ENCODE peak calls at places on chromosome 20, in four cellular contexts. One of them, this sample, is unnamed.

GRCh38 chr20:51125095-51125494 is 102.2 kb upstream of the KCNG1 start:
- DNase-seq in K562: no peak
- DNase-seq in GM12878: no peak
- DNase-seq in HepG2: no peak
- DNase-seq in this sample: no peak

GRCh38 chr20:3111507-3111906 is 27.0 kb upstream of the AVP start:
- DNase-seq in GM12878: no peak
- DNase-seq in HepG2: no peak
- DNase-seq in K562: no peak
- DNase-seq in this sample: no peak

GRCh38 chr20:676315-676937 is 824 bp upstream of the SCRT2 start:
- DNase-seq in GM12878: no peak
- DNase-seq in HepG2: no peak
- DNase-seq in K562: peak
- DNase-seq in this sample: no peak

GRCh38 chr20:19427480-19427879 is 215.0 kb downstream of the SLC24A3 start:
- DNase-seq in GM12878: no peak
- DNase-seq in HepG2: no peak
- DNase-seq in K562: peak
- DNase-seq in this sample: peak

GRCh38 chr20:63253438-63254236 is 626 bp downstream of the NKAIN4 start:
- DNase-seq in GM12878: no peak
- DNase-seq in HepG2: no peak
- DNase-seq in K562: no peak
- DNase-seq in this sample: peak

GRCh38 chr20:20594171-20594530 is 118.3 kb downstream of the RALGAPA2 start:
- DNase-seq in K562: no peak
- DNase-seq in GM12878: no peak
- DNase-seq in HepG2: peak
- DNase-seq in this sample: no peak

GRCh38 chr20:62872184-62872862 is 10.7 kb upstream of the TCFL5 start:
- DNase-seq in HepG2: peak
- DNase-seq in GM12878: no peak
- DNase-seq in K562: no peak
- DNase-seq in this sample: no peak

GRCh38 chr20:47327711-47328110 is 28.8 kb downstream of the ZMYND8 start:
- DNase-seq in HepG2: no peak
- DNase-seq in GM12878: no peak
- DNase-seq in K562: no peak
- DNase-seq in this sample: no peak

GRCh38 chr20:35117629-35118028 is 25.0 kb upstream of the TRPC4AP start:
- DNase-seq in GM12878: no peak
- DNase-seq in K562: no peak
- DNase-seq in HepG2: no peak
- DNase-seq in this sample: no peak

GRCh38 chr20:37090357-37090871 is 5.4 kb downstream of the RBL1 start:
- DNase-seq in HepG2: no peak
- DNase-seq in K562: no peak
- DNase-seq in GM12878: no peak
- DNase-seq in this sample: no peak

GRCh38 chr20:37096415-37097039 is 730 bp upstream of the RBL1 start:
- DNase-seq in GM12878: no peak
- DNase-seq in K562: no peak
- DNase-seq in HepG2: no peak
- DNase-seq in this sample: no peak

GRCh38 chr20:37095609-37096414 is at the start of gene RBL1:
- DNase-seq in GM12878: peak
- DNase-seq in K562: peak
- DNase-seq in HepG2: peak
- DNase-seq in this sample: peak

DNA sequence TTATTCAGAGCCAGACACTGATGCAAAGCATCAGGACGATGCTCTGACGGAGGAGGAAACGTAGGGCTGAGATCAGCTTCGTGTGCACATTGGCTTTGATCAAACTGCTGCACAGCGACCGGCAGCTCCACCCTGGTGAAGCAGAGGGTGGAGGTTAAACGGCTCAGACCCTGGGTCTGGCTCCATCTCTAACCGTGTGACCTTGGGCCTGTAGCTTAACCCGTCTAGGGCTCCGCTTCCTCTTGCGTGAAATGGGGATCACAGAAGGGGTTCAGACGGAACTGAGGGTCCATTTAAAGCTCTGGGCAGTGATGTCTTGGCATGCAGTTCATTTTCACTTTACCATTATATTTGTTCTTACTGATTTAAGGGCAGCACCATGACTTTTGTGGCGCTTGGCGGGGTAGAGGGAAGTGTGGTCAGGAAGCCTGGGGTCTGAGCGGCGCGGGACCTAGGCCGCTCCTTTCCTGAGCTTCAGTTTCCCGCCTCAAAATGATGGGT is 639 bp downstream of the RBL1 start:
- DNase-seq in GM12878: no peak
- DNase-seq in HepG2: peak
- DNase-seq in K562: peak
- DNase-seq in this sample: peak
- TF ChIP-seq CBFB in GM12878: no peak
- TF ChIP-seq CBFB in HepG2: no peak
- TF ChIP-seq CBFB in K562: no peak
- TF ChIP-seq CBFB in this sample: no peak

GRCh38 chr20:59351148-59352040 is 51.0 kb downstream of the EDN3 start:
- DNase-seq in HepG2: no peak
- DNase-seq in K562: no peak
- DNase-seq in GM12878: no peak
- DNase-seq in this sample: no peak
- TF ChIP-seq CBFB in HepG2: no peak
- TF ChIP-seq CBFB in K562: no peak
- TF ChIP-seq CBFB in GM12878: no peak
- TF ChIP-seq CBFB in this sample: no peak

GRCh38 chr20:43987531-43987930 is 72.9 kb downstream of the TOX2 start:
- DNase-seq in HepG2: no peak
- DNase-seq in GM12878: no peak
- DNase-seq in K562: no peak
- DNase-seq in this sample: no peak
- TF ChIP-seq CBFB in HepG2: no peak
- TF ChIP-seq CBFB in GM12878: no peak
- TF ChIP-seq CBFB in K562: no peak
- TF ChIP-seq CBFB in this sample: no peak

DNA sequence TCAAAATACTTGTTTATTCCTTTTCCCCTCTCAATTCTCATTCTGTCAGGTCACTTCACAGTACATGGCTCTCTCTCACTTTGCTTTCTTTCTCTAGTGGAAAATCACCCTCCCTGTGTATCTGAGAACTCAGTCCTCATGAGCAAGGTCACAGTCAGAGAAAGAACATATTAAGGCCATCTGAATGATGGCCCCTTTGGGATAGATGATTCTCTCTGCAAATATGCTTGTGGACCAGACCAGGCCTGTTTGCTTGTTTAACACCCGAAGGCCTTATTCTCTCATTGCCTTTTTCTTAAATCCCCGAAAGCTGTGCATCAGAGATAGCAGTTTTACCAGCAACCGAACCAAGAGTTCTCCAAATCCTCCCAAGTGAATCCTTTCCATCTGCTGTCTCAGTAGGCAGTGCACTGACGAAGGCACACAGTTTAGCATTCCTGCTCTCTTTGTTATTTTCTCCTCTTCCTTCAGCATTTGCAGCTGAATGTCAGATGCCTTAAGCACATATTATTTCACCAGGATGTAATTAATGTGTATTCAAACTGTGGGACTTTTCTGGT is 79.8 kb downstream of the TRMT6 start:
- DNase-seq in GM12878: no peak
- DNase-seq in K562: no peak
- DNase-seq in HepG2: no peak
- DNase-seq in this sample: no peak
- TF ChIP-seq CBFB in GM12878: no peak
- TF ChIP-seq CBFB in K562: no peak
- TF ChIP-seq CBFB in HepG2: no peak
- TF ChIP-seq CBFB in this sample: no peak

GRCh38 chr20:50037575-50037974 is 54.8 kb downstream of the SNAI1 start:
- DNase-seq in GM12878: no peak
- DNase-seq in K562: no peak
- DNase-seq in HepG2: no peak
- DNase-seq in this sample: no peak

GRCh38 chr20:50038574-50038991 is 55.8 kb downstream of the SNAI1 start:
- DNase-seq in GM12878: no peak
- DNase-seq in K562: no peak
- DNase-seq in HepG2: peak
- DNase-seq in this sample: peak

GRCh38 chr20:50037123-50037522 is 54.3 kb downstream of the SNAI1 start:
- DNase-seq in HepG2: no peak
- DNase-seq in K562: no peak
- DNase-seq in GM12878: no peak
- DNase-seq in this sample: no peak

GRCh38 chr20:50038169-50038568 is 55.4 kb downstream of the SNAI1 start:
- DNase-seq in GM12878: no peak
- DNase-seq in K562: no peak
- DNase-seq in HepG2: no peak
- DNase-seq in this sample: no peak

GRCh38 chr20:50036703-50037102 is 53.9 kb downstream of the SNAI1 start:
- DNase-seq in HepG2: no peak
- DNase-seq in GM12878: no peak
- DNase-seq in K562: no peak
- DNase-seq in this sample: no peak
- TF ChIP-seq CBFB in HepG2: no peak
- TF ChIP-seq CBFB in GM12878: no peak
- TF ChIP-seq CBFB in K562: no peak
- TF ChIP-seq CBFB in this sample: no peak

GRCh38 chr20:25336561-25337422 is 53.8 kb downstream of the ABHD12 start:
- DNase-seq in HepG2: peak
- DNase-seq in K562: no peak
- DNase-seq in GM12878: no peak
- DNase-seq in this sample: peak
- TF ChIP-seq CBFB in HepG2: no peak
- TF ChIP-seq CBFB in K562: no peak
- TF ChIP-seq CBFB in GM12878: no peak
- TF ChIP-seq CBFB in this sample: no peak

GRCh38 chr20:37344506-37345338 is 1.2 kb upstream of the SRC start:
- DNase-seq in HepG2: peak
- DNase-seq in K562: no peak
- DNase-seq in GM12878: no peak
- DNase-seq in this sample: no peak

GRCh38 chr20:37345339-37346231 is at the start of gene SRC:
- DNase-seq in HepG2: peak
- DNase-seq in K562: peak
- DNase-seq in GM12878: no peak
- DNase-seq in this sample: peak

GRCh38 chr20:37346526-37347346 is 796 bp downstream of the SRC start:
- DNase-seq in HepG2: no peak
- DNase-seq in K562: peak
- DNase-seq in GM12878: no peak
- DNase-seq in this sample: no peak

GRCh38 chr20:37347347-37347823 is 1.4 kb downstream of the SRC start:
- DNase-seq in HepG2: no peak
- DNase-seq in K562: no peak
- DNase-seq in GM12878: no peak
- DNase-seq in this sample: no peak

DNA sequence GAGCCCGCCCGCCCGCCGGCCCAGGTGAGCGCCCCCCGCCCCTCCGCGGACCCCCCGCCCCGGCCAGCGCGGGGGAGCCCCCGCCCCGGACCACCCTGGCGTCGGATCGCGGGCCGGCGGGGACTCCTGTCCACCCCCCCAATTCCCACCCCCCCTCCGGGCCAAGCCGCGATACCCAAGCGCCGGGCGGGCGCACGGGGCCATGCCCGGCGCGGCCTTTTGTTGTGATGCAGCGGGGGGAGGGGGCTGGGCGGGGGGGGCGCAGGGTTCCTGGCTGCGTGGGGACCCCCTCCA is 239 bp downstream of the SRC start:
- DNase-seq in HepG2: no peak
- DNase-seq in GM12878: no peak
- DNase-seq in K562: no peak
- DNase-seq in this sample: no peak
- TF ChIP-seq CBFB in HepG2: no peak
- TF ChIP-seq CBFB in GM12878: no peak
- TF ChIP-seq CBFB in K562: no peak
- TF ChIP-seq CBFB in this sample: no peak

GRCh38 chr20:57596998-57597939 is 23.0 kb downstream of the ZBP1 start:
- DNase-seq in HepG2: peak
- DNase-seq in K562: peak
- DNase-seq in GM12878: no peak
- DNase-seq in this sample: peak
- TF ChIP-seq CBFB in HepG2: peak
- TF ChIP-seq CBFB in K562: no peak
- TF ChIP-seq CBFB in GM12878: no peak
- TF ChIP-seq CBFB in this sample: no peak